ENCODE peak calls at places on chromosomes 2 and 18, in ten cellular contexts. I is K562; R is CD8-positive, alpha-beta T cell; O is right atrium auricular region; H is transverse colon; C is right lobe of liver; Z is HL-60; N is SK-N-SH; U is tibial artery; X is kidney. Y is an unnamed sample.

GRCh38 chr2:126671488-126671887 is 15.5 kb downstream of the GYPC start:
- DNase-seq in I (no peak), R (no peak), O (no peak), H (no peak), C (no peak), Z (no peak), N (no peak), U (no peak), X (no peak), Y (no peak)

GRCh38 chr2:121297217-121297830 is 12.3 kb upstream of the TFCP2L1 start:
- DNase-seq in I (peak; percentile 39), R (no peak), O (no peak), H (peak; percentile 46), C (peak; percentile 34), Z (no peak), N (peak; percentile 79), U (no peak), X (no peak), Y (no peak)

GRCh38 chr2:27249077-27249890 is 13.6 kb downstream of the SLC30A3 start:
- DNase-seq in I (no peak), R (no peak), O (no peak), H (no peak), C (no peak), Z (no peak), N (peak; percentile 52), U (no peak), X (peak; percentile 54), Y (no peak)

GRCh38 chr18:62629031-62629430 is 86.3 kb upstream of the PHLPP1 start:
- DNase-seq in I (no peak), R (no peak), O (no peak), H (no peak), C (no peak), Z (no peak), N (no peak), U (no peak), X (no peak), Y (no peak)

GRCh38 chr18:79555885-79556284 is 123.7 kb upstream of the CTDP1 start:
- DNase-seq in I (no peak), R (no peak), O (no peak), H (no peak), C (no peak), Z (no peak), N (no peak), U (no peak), X (peak; percentile 56), Y (peak; percentile 28)

GRCh38 chr2:19900536-19901200 is 1.1 kb downstream of the TTC32 start:
- DNase-seq in I (no peak), R (peak; percentile 16), O (no peak), H (no peak), C (no peak), Z (no peak), N (peak; percentile 11), U (no peak), X (no peak), Y (no peak)

GRCh38 chr2:233643128-233643527 is 6.9 kb downstream of the UGT1A10 start:
- DNase-seq in I (no peak), R (no peak), O (no peak), H (peak; percentile 38), C (peak; percentile 26), Z (no peak), N (no peak), U (no peak), X (no peak), Y (no peak)

GRCh38 chr2:23498941-23499340 is 114.0 kb downstream of the KLHL29 start:
- DNase-seq in I (no peak), R (no peak), O (no peak), H (no peak), C (no peak), Z (no peak), N (no peak), U (no peak), X (no peak), Y (no peak)

GRCh38 chr18:23200751-23201150 is 65.5 kb downstream of the CABLES1 start:
- DNase-seq in I (no peak), R (no peak), O (no peak), H (no peak), C (no peak), Z (no peak), N (peak; percentile 80), U (no peak), X (no peak), Y (peak; percentile 4)

GRCh38 chr2:123720760-123721159 is 304.3 kb upstream of the CNTNAP5 start:
- DNase-seq in I (no peak), R (no peak), O (no peak), H (no peak), C (no peak), Z (no peak), N (no peak), U (no peak), X (no peak), Y (no peak)

GRCh38 chr2:120865656-120866055 is 130.0 kb downstream of the GLI2 start:
- DNase-seq in I (no peak), R (no peak), O (no peak), H (no peak), C (peak; percentile 3), Z (no peak), N (no peak), U (no peak), X (no peak), Y (peak; percentile 45)

GRCh38 chr18:41378628-41379027 is 576.4 kb upstream of the PIK3C3 start:
- DNase-seq in I (no peak), R (no peak), O (no peak), H (no peak), C (no peak), Z (no peak), N (peak; percentile 17), U (no peak), X (no peak), Y (no peak)

GRCh38 chr18:62486290-62486964 is 36.4 kb upstream of the ZCCHC2 start:
- DNase-seq in I (peak; percentile 25), R (no peak), O (no peak), H (peak; percentile 41), C (no peak), Z (no peak), N (no peak), U (no peak), X (no peak), Y (peak; percentile 37)

GRCh38 chr18:31574359-31574758 is 17.3 kb upstream of the TTR start:
- DNase-seq in I (no peak), R (no peak), O (no peak), H (no peak), C (no peak), Z (no peak), N (no peak), U (no peak), X (no peak), Y (no peak)

GRCh38 chr18:361941-362913 is 94.4 kb upstream of the THOC1 start:
- DNase-seq in I (no peak), R (no peak), O (no peak), H (no peak), C (no peak), Z (peak; percentile 36), N (peak; percentile 74), U (peak; percentile 69), X (no peak), Y (no peak)

GRCh38 chr18:72667932-72668331 is 123.8 kb upstream of the CBLN2 start:
- DNase-seq in I (no peak), R (no peak), O (no peak), H (no peak), C (no peak), Z (no peak), N (no peak), U (no peak), X (no peak), Y (no peak)

GRCh38 chr2:224764565-224765236 is 48.5 kb upstream of the CCDC195 start:
- DNase-seq in I (no peak), R (no peak), O (no peak), H (no peak), C (no peak), Z (no peak), N (no peak), U (no peak), X (no peak), Y (no peak)

GRCh38 chr2:212711851-212712250 is 173.2 kb upstream of the ERBB4 start:
- DNase-seq in I (no peak), R (no peak), O (no peak), H (no peak), C (no peak), Z (no peak), N (no peak), U (no peak), X (no peak), Y (no peak)

GRCh38 chr2:174341301-174341994 is 6.7 kb downstream of the SP9 start:
- DNase-seq in I (peak; percentile 84), R (peak; percentile 79), O (peak; percentile 89), H (peak; percentile 88), C (peak; percentile 88), Z (peak; percentile 65), N (peak; percentile 90), U (peak; percentile 82), X (peak; percentile 92), Y (peak; percentile 89)
- H3K4me3 ChIP-seq in I (no peak overlapping the region), R (no peak overlapping the region), O (no peak overlapping the region), H (no peak overlapping the region), C (no peak overlapping the region), Z (no peak overlapping the region), N (peak overlapping the region; percentile 34), U (no peak overlapping the region), X (no peak overlapping the region), Y (no peak overlapping the region)

DNA sequence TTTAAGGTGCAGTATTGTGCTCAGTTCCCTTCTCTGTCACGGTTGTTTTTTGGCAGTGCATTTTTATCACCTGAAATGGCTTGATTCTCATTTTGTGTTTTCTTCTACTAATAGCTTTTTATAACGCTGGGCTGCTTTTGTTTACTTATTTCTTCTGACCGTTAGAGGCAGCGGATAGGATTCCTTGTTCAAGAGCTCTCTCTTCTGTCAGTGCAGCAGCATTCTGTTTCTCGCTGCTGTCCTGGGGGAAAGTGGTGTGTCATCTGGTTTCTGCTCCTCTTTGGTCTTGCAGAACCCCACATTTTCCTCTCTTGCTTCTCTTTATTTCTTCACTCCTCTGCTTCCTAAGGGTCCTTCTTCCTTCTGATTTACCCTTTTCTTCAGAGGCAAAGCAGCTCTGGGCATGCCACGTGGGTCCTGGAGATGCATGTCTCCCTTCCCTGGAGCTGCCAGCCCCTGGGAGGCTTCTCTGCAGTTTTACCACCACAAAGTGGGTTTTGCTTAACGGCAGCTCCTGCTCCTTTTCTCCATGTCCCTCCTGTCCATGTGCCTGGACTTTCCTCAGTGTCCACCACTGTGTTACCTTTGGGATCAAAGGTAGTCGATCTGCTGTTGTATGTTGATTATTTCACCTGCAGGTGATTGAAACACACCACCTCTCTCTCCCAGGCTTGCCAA is 47.3 kb upstream of the SNTG2 start:
- DNase-seq in I (no peak), R (no peak), O (no peak), H (no peak), C (no peak), Z (no peak), N (no peak), U (no peak), X (no peak), Y (no peak)
- H3K27ac ChIP-seq in I (no peak overlapping the region), R (no peak overlapping the region), O (no peak overlapping the region), H (no peak overlapping the region), C (no peak overlapping the region), Z (no peak overlapping the region), N (no peak overlapping the region), U (no peak overlapping the region), X (no peak overlapping the region), Y (no peak overlapping the region)

GRCh38 chr2:239411549-239412319 is 10.9 kb upstream of the HDAC4 start:
- DNase-seq in I (no peak), R (no peak), O (no peak), H (no peak), C (no peak), Z (no peak), N (no peak), U (no peak), X (no peak), Y (no peak)
- TF ChIP-seq CTCF in I (no peak), R (no peak), O (no peak), H (no peak), C (no peak), Z (no peak), N (no peak), U (no peak), X (no peak), Y (no peak)

GRCh38 chr2:14743883-14744282 is 111.4 kb downstream of the LRATD1 start:
- DNase-seq in I (no peak), R (no peak), O (no peak), H (no peak), C (no peak), Z (no peak), N (no peak), U (no peak), X (no peak), Y (no peak)
- H3K4me3 ChIP-seq in I (no peak overlapping the region), R (no peak overlapping the region), O (no peak overlapping the region), H (no peak overlapping the region), C (no peak overlapping the region), Z (no peak overlapping the region), N (no peak overlapping the region), U (no peak overlapping the region), X (no peak overlapping the region), Y (no peak overlapping the region)